ENCODE peak calls at places on chromosome 22, in five cellular contexts. K, J, H, Q and A are unnamed samples.
A peak's percentile ranks its signal among the peaks of the same experiment; 100 is the strongest.

GRCh38 chr22:30186048-30186447 is 60.5 kb downstream of the LIF start:
- DNase-seq in Q (no peak), H (no peak), K (no peak), J (peak; percentile 63), A (no peak)

GRCh38 chr22:37739000-37739399 is 42.2 kb downstream of the TRIOBP start:
- DNase-seq in J (no peak), H (no peak), Q (no peak), K (no peak), A (no peak)

GRCh38 chr22:47129902-47130301 is 367.5 kb downstream of the TBC1D22A start:
- DNase-seq in Q (no peak), H (no peak), J (no peak), K (peak; percentile 86), A (no peak)

GRCh38 chr22:48863965-48864538 is 963.6 kb downstream of the BRD1 start:
- DNase-seq in Q (no peak), K (no peak), J (no peak), H (no peak), A (no peak)

GRCh38 chr22:23218867-23219251 is 38.5 kb downstream of the BCR start:
- DNase-seq in J (peak; percentile 86), Q (no peak), H (no peak), K (peak; percentile 41), A (no peak)

GRCh38 chr22:24361976-24362646 is 65.3 kb upstream of the ADORA2A start:
- DNase-seq in Q (no peak), J (no peak), K (no peak), H (no peak), A (no peak)

GRCh38 chr22:19879651-19879995 is 24.9 kb upstream of the GNB1L start:
- DNase-seq in J (no peak), K (no peak), H (no peak), Q (no peak), A (no peak)

GRCh38 chr22:36860821-36861659 is at the start of gene NCF4:
- DNase-seq in Q (no peak), K (no peak), J (no peak), H (peak; percentile 96), A (peak; percentile 94)

GRCh38 chr22:35542157-35542971 is 1.7 kb downstream of the RASD2 start:
- DNase-seq in H (no peak), J (no peak), Q (no peak), K (no peak), A (no peak)

GRCh38 chr22:35910013-35910860 is 118.4 kb downstream of the RBFOX2 start:
- DNase-seq in K (no peak), H (no peak), Q (no peak), J (no peak), A (no peak)

GRCh38 chr22:46756097-46756496 is 6.4 kb upstream of the TBC1D22A start:
- DNase-seq in H (no peak), K (no peak), Q (no peak), J (no peak), A (no peak)

GRCh38 chr22:27124336-27125023 is 467.1 kb downstream of the MIAT start:
- DNase-seq in H (no peak), K (no peak), J (no peak), Q (no peak), A (no peak)

GRCh38 chr22:22810471-22810870 is 77.1 kb upstream of the IGLL5 start:
- DNase-seq in J (no peak), Q (no peak), K (peak; percentile 15), H (no peak), A (no peak)

GRCh38 chr22:40070701-40071100 is 75.9 kb downstream of the FAM83F start:
- DNase-seq in J (no peak), K (no peak), H (no peak), Q (peak; percentile 10), A (no peak)